ENCODE peak calls at places on chromosomes 4 and X, in five cellular contexts. I, P, F, C and U are unnamed samples.

GRCh38 chr4:152938237-152938969 is 2.3 kb downstream of the FHDC1 start:
- DNase-seq in I (no peak), P (no peak), F (no peak), C (no peak), U (no peak)

GRCh38 chr4:38113136-38113535 is 152.9 kb downstream of the PTTG2 start:
- DNase-seq in I (no peak), P (no peak), F (no peak), C (no peak), U (no peak)

GRCh38 chrX:29641461-29641860 is 573.9 kb upstream of the MAGEB2 start:
- DNase-seq in I (no peak), P (no peak), F (no peak), C (no peak), U (no peak)

GRCh38 chr4:23904639-23905061 is 14.8 kb upstream of the PPARGC1A start:
- DNase-seq in I (no peak), P (no peak), F (no peak), C (no peak), U (no peak)

GRCh38 chr4:186653973-186654372 is 69.7 kb downstream of the FAT1 start:
- DNase-seq in I (no peak), P (no peak), F (no peak), C (no peak), U (no peak)

GRCh38 chrX:153778684-153779101 is 2.1 kb upstream of the SRPK3 start:
- DNase-seq in I (no peak), P (peak; percentile 33), F (peak; percentile 54), C (no peak), U (no peak)

GRCh38 chr4:55553442-55553841 is 6.7 kb upstream of the CLOCK start:
- DNase-seq in I (peak; percentile 81), P (peak; percentile 26), F (no peak), C (no peak), U (no peak)

GRCh38 chr4:89755210-89755609 is 81.8 kb downstream of the SNCA start:
- DNase-seq in I (no peak), P (no peak), F (no peak), C (no peak), U (no peak)

GRCh38 chrX:2928583-2929434 is at the start of gene ARSD:
- DNase-seq in I (peak; percentile 96), P (peak; percentile 87), F (no peak), C (peak; percentile 30), U (peak; percentile 30)

GRCh38 chrX:22135994-22136684 is 104.0 kb downstream of the PHEX start:
- DNase-seq in I (no peak), P (no peak), F (peak; percentile 41), C (no peak), U (no peak)